ENCODE peak calls at places on chromosome 2, in four cellular contexts. One of them, this sample, is unnamed.

GRCh38 chr2:233707979-233708644 is 4.6 kb upstream of the UGT1A5 start:
- DNase-seq in pancreas: no peak
- DNase-seq in PC-3: peak; percentile 74
- DNase-seq in naive thymus-derived CD4-positive, alpha-beta T cell: no peak
- DNase-seq in this sample: no peak

GRCh38 chr2:200335657-200336056 is 29.2 kb downstream of the SPATS2L start:
- DNase-seq in pancreas: no peak
- DNase-seq in PC-3: peak; percentile 90
- DNase-seq in naive thymus-derived CD4-positive, alpha-beta T cell: no peak
- DNase-seq in this sample: no peak

GRCh38 chr2:173880561-173880960 is 84.6 kb downstream of the SP3 start:
- DNase-seq in pancreas: no peak
- DNase-seq in PC-3: no peak
- DNase-seq in naive thymus-derived CD4-positive, alpha-beta T cell: no peak
- DNase-seq in this sample: no peak

GRCh38 chr2:3805120-3805519 is 101.7 kb downstream of the DCDC2C start:
- DNase-seq in pancreas: no peak
- DNase-seq in PC-3: peak; percentile 70
- DNase-seq in naive thymus-derived CD4-positive, alpha-beta T cell: no peak
- DNase-seq in this sample: peak; percentile 91

GRCh38 chr2:201971516-201972228 is 62.0 kb upstream of the FZD7 start:
- DNase-seq in pancreas: no peak
- DNase-seq in PC-3: no peak
- DNase-seq in naive thymus-derived CD4-positive, alpha-beta T cell: no peak
- DNase-seq in this sample: no peak

GRCh38 chr2:20536619-20537422 is 89.9 kb downstream of the RHOB start:
- DNase-seq in pancreas: no peak
- DNase-seq in PC-3: no peak
- DNase-seq in naive thymus-derived CD4-positive, alpha-beta T cell: no peak
- DNase-seq in this sample: peak; percentile 80

GRCh38 chr2:9594361-9595063 is 36.3 kb downstream of the YWHAQ start:
- DNase-seq in pancreas: no peak
- DNase-seq in PC-3: peak; percentile 54
- DNase-seq in naive thymus-derived CD4-positive, alpha-beta T cell: no peak
- DNase-seq in this sample: no peak

GRCh38 chr2:212454149-212454548 is 84.5 kb downstream of the ERBB4 start:
- DNase-seq in pancreas: no peak
- DNase-seq in PC-3: no peak
- DNase-seq in naive thymus-derived CD4-positive, alpha-beta T cell: no peak
- DNase-seq in this sample: no peak

GRCh38 chr2:157785200-157785599 is 90.9 kb downstream of the ACVR1 start:
- DNase-seq in pancreas: no peak
- DNase-seq in PC-3: peak; percentile 31
- DNase-seq in naive thymus-derived CD4-positive, alpha-beta T cell: no peak
- DNase-seq in this sample: no peak

GRCh38 chr2:238425979-238426567 is 654 bp upstream of the ASB1 start:
- DNase-seq in pancreas: no peak
- DNase-seq in PC-3: no peak
- DNase-seq in naive thymus-derived CD4-positive, alpha-beta T cell: peak; percentile 53
- DNase-seq in this sample: no peak

GRCh38 chr2:197191177-197191947 is 119.2 kb downstream of the ANKRD44 start:
- DNase-seq in pancreas: no peak
- DNase-seq in PC-3: peak; percentile 76
- DNase-seq in naive thymus-derived CD4-positive, alpha-beta T cell: peak; percentile 73
- DNase-seq in this sample: no peak

GRCh38 chr2:174191342-174191886 is 56.9 kb downstream of the OLA1 start:
- DNase-seq in pancreas: no peak
- DNase-seq in PC-3: no peak
- DNase-seq in naive thymus-derived CD4-positive, alpha-beta T cell: no peak
- DNase-seq in this sample: no peak

GRCh38 chr2:127041259-127041970 is 65.5 kb downstream of the BIN1 start:
- DNase-seq in pancreas: no peak
- DNase-seq in PC-3: no peak
- DNase-seq in naive thymus-derived CD4-positive, alpha-beta T cell: no peak
- DNase-seq in this sample: no peak

GRCh38 chr2:233816334-233816733 is 38.0 kb downstream of the HJURP start:
- DNase-seq in pancreas: peak; percentile 6
- DNase-seq in PC-3: no peak
- DNase-seq in naive thymus-derived CD4-positive, alpha-beta T cell: no peak
- DNase-seq in this sample: peak; percentile 6

GRCh38 chr2:31381601-31382000 is 32.9 kb downstream of the XDH start:
- DNase-seq in pancreas: no peak
- DNase-seq in PC-3: no peak
- DNase-seq in naive thymus-derived CD4-positive, alpha-beta T cell: no peak
- DNase-seq in this sample: peak; percentile 40

GRCh38 chr2:65358690-65359400 is 73.6 kb downstream of the SPRED2 start:
- DNase-seq in pancreas: no peak
- DNase-seq in PC-3: no peak
- DNase-seq in naive thymus-derived CD4-positive, alpha-beta T cell: no peak
- DNase-seq in this sample: no peak

GRCh38 chr2:65355190-65355831 is 77.1 kb downstream of the SPRED2 start:
- DNase-seq in pancreas: no peak
- DNase-seq in PC-3: peak; percentile 60
- DNase-seq in naive thymus-derived CD4-positive, alpha-beta T cell: no peak
- DNase-seq in this sample: no peak

GRCh38 chr2:65354773-65355172 is 77.6 kb downstream of the SPRED2 start:
- DNase-seq in pancreas: no peak
- DNase-seq in PC-3: peak; percentile 47
- DNase-seq in naive thymus-derived CD4-positive, alpha-beta T cell: no peak
- DNase-seq in this sample: no peak

GRCh38 chr2:65357959-65358294 is 74.5 kb downstream of the SPRED2 start:
- DNase-seq in pancreas: no peak
- DNase-seq in PC-3: no peak
- DNase-seq in naive thymus-derived CD4-positive, alpha-beta T cell: no peak
- DNase-seq in this sample: no peak

GRCh38 chr2:65357095-65357958 is 75.1 kb downstream of the SPRED2 start:
- DNase-seq in pancreas: no peak
- DNase-seq in PC-3: no peak
- DNase-seq in naive thymus-derived CD4-positive, alpha-beta T cell: no peak
- DNase-seq in this sample: no peak
- H3K4me1 ChIP-seq in pancreas: peaks cover 3% of the 10 kb centered on the region
- H3K4me1 ChIP-seq in PC-3: peaks cover 22% of the 10 kb centered on the region
- H3K4me1 ChIP-seq in naive thymus-derived CD4-positive, alpha-beta T cell: no peaks in the 10 kb centered on the region
- H3K4me1 ChIP-seq in this sample: peaks cover 28% of the 10 kb centered on the region

GRCh38 chr2:69389271-69389670 is 2.2 kb upstream of the GFPT1 start:
- DNase-seq in pancreas: no peak
- DNase-seq in PC-3: no peak
- DNase-seq in naive thymus-derived CD4-positive, alpha-beta T cell: no peak
- DNase-seq in this sample: no peak
- H3K4me1 ChIP-seq in pancreas: peaks cover 12% of the 10 kb centered on the region
- H3K4me1 ChIP-seq in PC-3: peaks cover 21% of the 10 kb centered on the region
- H3K4me1 ChIP-seq in naive thymus-derived CD4-positive, alpha-beta T cell: peaks cover 17% of the 10 kb centered on the region
- H3K4me1 ChIP-seq in this sample: no peaks in the 10 kb centered on the region

GRCh38 chr2:177395594-177395993 is 3.0 kb downstream of the AGPS start:
- DNase-seq in pancreas: no peak
- DNase-seq in PC-3: no peak
- DNase-seq in naive thymus-derived CD4-positive, alpha-beta T cell: no peak
- DNase-seq in this sample: no peak
- H3K4me1 ChIP-seq in pancreas: peaks cover 52% of the 10 kb centered on the region
- H3K4me1 ChIP-seq in PC-3: peaks cover 68% of the 10 kb centered on the region
- H3K4me1 ChIP-seq in naive thymus-derived CD4-positive, alpha-beta T cell: peaks cover 30% of the 10 kb centered on the region
- H3K4me1 ChIP-seq in this sample: peaks cover 14% of the 10 kb centered on the region

DNA sequence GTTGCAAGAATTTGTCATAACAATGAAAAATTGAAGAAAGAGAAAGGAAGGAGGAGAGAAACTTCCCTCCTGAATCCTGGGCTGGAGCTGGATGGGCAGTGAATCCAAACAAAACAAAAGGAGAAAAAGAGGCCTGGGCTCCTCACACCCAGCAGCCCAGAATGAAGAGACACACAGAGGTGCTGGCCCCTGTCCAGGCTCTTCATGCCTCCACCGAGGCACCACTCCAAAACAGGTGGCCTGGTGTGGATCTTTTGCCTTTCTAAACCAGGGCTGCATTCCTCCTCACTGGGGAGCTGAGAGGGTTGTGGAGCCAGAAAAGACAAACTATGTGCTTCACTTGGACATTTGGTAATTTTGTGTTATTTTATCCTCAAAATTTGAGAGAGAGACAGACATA is 76.0 kb downstream of the FAM124B start:
- DNase-seq in pancreas: no peak
- DNase-seq in PC-3: no peak
- DNase-seq in naive thymus-derived CD4-positive, alpha-beta T cell: no peak
- DNase-seq in this sample: no peak
- H3K4me1 ChIP-seq in pancreas: no peaks in the 10 kb centered on the region
- H3K4me1 ChIP-seq in PC-3: no peaks in the 10 kb centered on the region
- H3K4me1 ChIP-seq in naive thymus-derived CD4-positive, alpha-beta T cell: no peaks in the 10 kb centered on the region
- H3K4me1 ChIP-seq in this sample: no peaks in the 10 kb centered on the region